ENCODE peak calls at places on chromosomes 12 and 14, in six cellular contexts. One of them, this sample, is unnamed.

GRCh38 chr14:97604731-97605130 is 807.5 kb downstream of the VRK1 start:
- DNase-seq in GM13976: no peak
- DNase-seq in astrocyte: no peak
- DNase-seq in PC-9: no peak
- DNase-seq in neural progenitor cell: no peak
- DNase-seq in uterus: no peak
- DNase-seq in this sample: no peak

GRCh38 chr12:121240484-121241202 is 30.7 kb downstream of the P2RX4 start:
- DNase-seq in GM13976: peak; percentile 67
- DNase-seq in astrocyte: no peak
- DNase-seq in PC-9: no peak
- DNase-seq in neural progenitor cell: peak; percentile 49
- DNase-seq in uterus: peak; percentile 93
- DNase-seq in this sample: no peak

GRCh38 chr14:91843437-91843836 is 23.9 kb downstream of the TC2N start:
- DNase-seq in GM13976: peak; percentile 35
- DNase-seq in astrocyte: no peak
- DNase-seq in PC-9: no peak
- DNase-seq in neural progenitor cell: no peak
- DNase-seq in uterus: no peak
- DNase-seq in this sample: no peak

GRCh38 chr14:82345149-82345548 is 811.5 kb upstream of the SEL1L start:
- DNase-seq in GM13976: no peak
- DNase-seq in astrocyte: no peak
- DNase-seq in PC-9: no peak
- DNase-seq in neural progenitor cell: no peak
- DNase-seq in uterus: no peak
- DNase-seq in this sample: no peak

GRCh38 chr12:1326258-1326657 is 268.1 kb downstream of the FBXL14 start:
- DNase-seq in GM13976: no peak
- DNase-seq in astrocyte: no peak
- DNase-seq in PC-9: no peak
- DNase-seq in neural progenitor cell: no peak
- DNase-seq in uterus: no peak
- DNase-seq in this sample: no peak

GRCh38 chr12:45464699-45465098 is 248.8 kb downstream of the ANO6 start:
- DNase-seq in GM13976: no peak
- DNase-seq in astrocyte: no peak
- DNase-seq in PC-9: no peak
- DNase-seq in neural progenitor cell: peak; percentile 32
- DNase-seq in uterus: no peak
- DNase-seq in this sample: peak; percentile 15

GRCh38 chr12:3175238-3175637 is 98.1 kb downstream of the TSPAN9 start:
- DNase-seq in GM13976: no peak
- DNase-seq in astrocyte: no peak
- DNase-seq in PC-9: no peak
- DNase-seq in neural progenitor cell: no peak
- DNase-seq in uterus: no peak
- DNase-seq in this sample: no peak

GRCh38 chr12:46292754-46293402 is 24.0 kb upstream of the SLC38A1 start:
- DNase-seq in GM13976: no peak
- DNase-seq in astrocyte: no peak
- DNase-seq in PC-9: no peak
- DNase-seq in neural progenitor cell: no peak
- DNase-seq in uterus: no peak
- DNase-seq in this sample: no peak

GRCh38 chr12:117155278-117156060 is 34.8 kb downstream of the FBXO21 start:
- DNase-seq in GM13976: peak; percentile 90
- DNase-seq in astrocyte: peak; percentile 16
- DNase-seq in PC-9: peak; percentile 74
- DNase-seq in neural progenitor cell: peak; percentile 92
- DNase-seq in uterus: no peak
- DNase-seq in this sample: peak; percentile 92

GRCh38 chr12:50234347-50234746 is 49.0 kb downstream of the LIMA1 start:
- DNase-seq in GM13976: no peak
- DNase-seq in astrocyte: no peak
- DNase-seq in PC-9: peak; percentile 68
- DNase-seq in neural progenitor cell: no peak
- DNase-seq in uterus: no peak
- DNase-seq in this sample: peak; percentile 30

GRCh38 chr14:23308721-23309445 is 2.2 kb downstream of the BCL2L2 start:
- DNase-seq in GM13976: no peak
- DNase-seq in astrocyte: no peak
- DNase-seq in PC-9: no peak
- DNase-seq in neural progenitor cell: no peak
- DNase-seq in uterus: no peak
- DNase-seq in this sample: no peak

GRCh38 chr14:23306412-23307145 is at the start of gene BCL2L2:
- DNase-seq in GM13976: peak; percentile 90
- DNase-seq in astrocyte: peak; percentile 78
- DNase-seq in PC-9: peak; percentile 71
- DNase-seq in neural progenitor cell: peak; percentile 96
- DNase-seq in uterus: peak; percentile 94
- DNase-seq in this sample: peak; percentile 87

GRCh38 chr14:23307146-23307447 is 464 bp downstream of the BCL2L2 start:
- DNase-seq in GM13976: no peak
- DNase-seq in astrocyte: no peak
- DNase-seq in PC-9: no peak
- DNase-seq in neural progenitor cell: no peak
- DNase-seq in uterus: no peak
- DNase-seq in this sample: no peak

GRCh38 chr14:23307687-23308644 is 1.3 kb downstream of the BCL2L2 start:
- DNase-seq in GM13976: no peak
- DNase-seq in astrocyte: peak; percentile 51
- DNase-seq in PC-9: no peak
- DNase-seq in neural progenitor cell: no peak
- DNase-seq in uterus: no peak
- DNase-seq in this sample: no peak

GRCh38 chr14:23306113-23306411 is 571 bp upstream of the BCL2L2 start:
- DNase-seq in GM13976: no peak
- DNase-seq in astrocyte: no peak
- DNase-seq in PC-9: no peak
- DNase-seq in neural progenitor cell: no peak
- DNase-seq in uterus: no peak
- DNase-seq in this sample: no peak
- TF ChIP-seq CTCF in GM13976: no peak
- TF ChIP-seq CTCF in astrocyte: no peak
- TF ChIP-seq CTCF in PC-9: no peak
- TF ChIP-seq CTCF in neural progenitor cell: no peak
- TF ChIP-seq CTCF in uterus: no peak
- TF ChIP-seq CTCF in this sample: no peak

GRCh38 chr12:49020441-49020840 is 1.9 kb upstream of the PRKAG1 start:
- DNase-seq in GM13976: peak; percentile 29
- DNase-seq in astrocyte: no peak
- DNase-seq in PC-9: no peak
- DNase-seq in neural progenitor cell: no peak
- DNase-seq in uterus: peak; percentile 20
- DNase-seq in this sample: no peak

GRCh38 chr12:49021292-49021915 is 2.8 kb upstream of the PRKAG1 start:
- DNase-seq in GM13976: peak; percentile 22
- DNase-seq in astrocyte: no peak
- DNase-seq in PC-9: no peak
- DNase-seq in neural progenitor cell: no peak
- DNase-seq in uterus: no peak
- DNase-seq in this sample: no peak

GRCh38 chr12:49018282-49019119 is at the start of gene PRKAG1:
- DNase-seq in GM13976: peak; percentile 99
- DNase-seq in astrocyte: peak; percentile 91
- DNase-seq in PC-9: peak; percentile 87
- DNase-seq in neural progenitor cell: peak; percentile 99
- DNase-seq in uterus: peak; percentile 94
- DNase-seq in this sample: peak; percentile 92

GRCh38 chr12:49019120-49019430 is 499 bp upstream of the PRKAG1 start:
- DNase-seq in GM13976: no peak
- DNase-seq in astrocyte: no peak
- DNase-seq in PC-9: no peak
- DNase-seq in neural progenitor cell: no peak
- DNase-seq in uterus: no peak
- DNase-seq in this sample: no peak

GRCh38 chr12:49019435-49020317 is 1.1 kb upstream of the PRKAG1 start:
- DNase-seq in GM13976: peak; percentile 79
- DNase-seq in astrocyte: no peak
- DNase-seq in PC-9: no peak
- DNase-seq in neural progenitor cell: peak; percentile 38
- DNase-seq in uterus: peak; percentile 22
- DNase-seq in this sample: peak; percentile 46
- TF ChIP-seq CTCF in GM13976: peak; percentile 43
- TF ChIP-seq CTCF in astrocyte: no peak
- TF ChIP-seq CTCF in PC-9: peak; percentile 52
- TF ChIP-seq CTCF in neural progenitor cell: peak; percentile 46
- TF ChIP-seq CTCF in uterus: no peak
- TF ChIP-seq CTCF in this sample: peak; percentile 14

DNA sequence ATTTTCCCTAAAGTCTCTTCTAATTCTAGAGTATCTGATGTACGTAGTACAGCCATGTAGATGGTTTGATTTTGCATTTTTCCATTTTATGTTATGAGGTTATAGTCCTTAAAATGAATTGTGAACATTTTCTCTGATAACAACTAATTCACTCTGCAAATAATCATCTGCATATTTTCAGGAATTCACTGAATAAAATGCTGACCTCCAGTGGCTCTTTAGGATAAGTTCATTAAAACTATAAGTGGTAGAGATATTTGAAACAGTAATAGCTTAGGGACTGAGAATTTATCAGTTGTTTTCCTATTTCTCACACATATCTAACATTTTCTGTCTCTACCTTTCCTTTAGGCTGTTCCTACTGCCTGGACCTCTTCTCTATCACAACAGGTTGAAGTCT is 4.4 kb downstream of the MSRB3 start:
- DNase-seq in GM13976: no peak
- DNase-seq in astrocyte: no peak
- DNase-seq in PC-9: no peak
- DNase-seq in neural progenitor cell: no peak
- DNase-seq in uterus: no peak
- DNase-seq in this sample: no peak
- TF ChIP-seq CTCF in GM13976: no peak
- TF ChIP-seq CTCF in astrocyte: no peak
- TF ChIP-seq CTCF in PC-9: no peak
- TF ChIP-seq CTCF in neural progenitor cell: no peak
- TF ChIP-seq CTCF in uterus: no peak
- TF ChIP-seq CTCF in this sample: no peak

GRCh38 chr12:95336387-95337067 is 118.9 kb downstream of the VEZT start:
- DNase-seq in GM13976: no peak
- DNase-seq in astrocyte: peak; percentile 73
- DNase-seq in PC-9: peak; percentile 61
- DNase-seq in neural progenitor cell: peak; percentile 86
- DNase-seq in uterus: peak; percentile 83
- DNase-seq in this sample: peak; percentile 85
- TF ChIP-seq CTCF in GM13976: no peak
- TF ChIP-seq CTCF in astrocyte: peak; percentile 98
- TF ChIP-seq CTCF in PC-9: peak; percentile 68
- TF ChIP-seq CTCF in neural progenitor cell: peak; percentile 79
- TF ChIP-seq CTCF in uterus: peak; percentile 77
- TF ChIP-seq CTCF in this sample: peak; percentile 84

GRCh38 chr12:54279632-54280400 is at the start of gene CBX5:
- DNase-seq in GM13976: peak; percentile 94
- DNase-seq in astrocyte: peak; percentile 100
- DNase-seq in PC-9: peak; percentile 100
- DNase-seq in neural progenitor cell: peak; percentile 100
- DNase-seq in uterus: peak; percentile 99
- DNase-seq in this sample: peak; percentile 99
- TF ChIP-seq CTCF in GM13976: no peak
- TF ChIP-seq CTCF in astrocyte: no peak
- TF ChIP-seq CTCF in PC-9: no peak
- TF ChIP-seq CTCF in neural progenitor cell: no peak
- TF ChIP-seq CTCF in uterus: no peak
- TF ChIP-seq CTCF in this sample: no peak

GRCh38 chr14:93936245-93936644 is 9.1 kb downstream of the FAM181A start:
- DNase-seq in GM13976: peak; percentile 47
- DNase-seq in astrocyte: no peak
- DNase-seq in PC-9: peak; percentile 39
- DNase-seq in neural progenitor cell: peak; percentile 83
- DNase-seq in uterus: no peak
- DNase-seq in this sample: peak; percentile 43
- TF ChIP-seq CTCF in GM13976: peak; percentile 22
- TF ChIP-seq CTCF in astrocyte: peak; percentile 50
- TF ChIP-seq CTCF in PC-9: peak; percentile 70
- TF ChIP-seq CTCF in neural progenitor cell: peak; percentile 77
- TF ChIP-seq CTCF in uterus: no peak
- TF ChIP-seq CTCF in this sample: peak; percentile 52

GRCh38 chr14:106848330-106849121 is 1322.1 kb downstream of the TMEM121 start:
- DNase-seq in GM13976: peak; percentile 27
- DNase-seq in astrocyte: no peak
- DNase-seq in PC-9: peak; percentile 67
- DNase-seq in neural progenitor cell: no peak
- DNase-seq in uterus: peak; percentile 31
- DNase-seq in this sample: peak; percentile 68
- TF ChIP-seq CTCF in GM13976: peak; percentile 40
- TF ChIP-seq CTCF in astrocyte: no peak
- TF ChIP-seq CTCF in PC-9: no peak
- TF ChIP-seq CTCF in neural progenitor cell: no peak
- TF ChIP-seq CTCF in uterus: no peak
- TF ChIP-seq CTCF in this sample: peak; percentile 38

DNA sequence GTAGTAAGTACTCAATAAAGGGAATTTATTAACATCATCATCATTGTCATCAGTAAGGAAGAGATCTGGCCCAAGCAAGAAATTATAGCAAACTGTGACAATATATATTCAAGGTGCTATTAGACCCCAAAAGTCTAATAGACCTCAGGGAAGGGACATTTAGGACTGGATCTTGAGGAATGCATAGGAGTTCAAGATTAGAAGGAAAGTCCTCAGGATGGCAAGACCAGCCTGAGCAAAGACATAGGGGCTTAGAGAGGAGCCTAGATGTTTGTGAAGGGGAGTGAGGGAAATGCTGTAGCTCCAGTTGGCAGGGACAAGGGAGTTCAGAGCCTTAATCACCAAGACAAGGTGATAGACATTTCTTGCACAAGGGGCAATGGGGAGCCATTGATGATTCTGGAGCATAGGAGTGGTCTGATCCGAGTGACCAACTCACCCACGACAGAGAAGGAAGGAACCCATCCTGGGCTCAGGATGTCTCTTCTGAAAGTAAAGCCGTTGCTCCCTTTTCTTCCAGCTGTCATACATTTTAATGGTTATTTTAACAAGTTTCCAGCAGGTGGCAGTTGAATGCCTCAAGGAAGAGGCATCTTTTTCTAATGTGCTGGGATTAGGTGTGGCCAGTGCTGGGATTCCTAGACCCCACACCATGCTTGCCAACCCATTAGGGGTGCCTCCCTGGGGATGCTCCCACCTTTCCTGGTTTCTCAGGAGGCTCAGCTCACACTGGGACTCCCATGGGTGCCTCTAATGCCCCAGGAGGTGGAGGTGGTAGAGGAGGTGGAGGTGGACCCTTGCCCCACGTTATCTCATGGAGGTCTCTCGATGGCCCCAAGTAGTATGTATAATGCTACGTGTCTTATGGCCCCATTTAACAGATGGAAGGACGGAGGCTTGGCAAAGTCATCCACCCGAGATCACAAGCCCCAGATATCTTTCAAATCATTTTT is 37.8 kb downstream of the PHETA1 start:
- DNase-seq in GM13976: peak; percentile 62
- DNase-seq in astrocyte: peak; percentile 29
- DNase-seq in PC-9: no peak
- DNase-seq in neural progenitor cell: peak; percentile 74
- DNase-seq in uterus: no peak
- DNase-seq in this sample: peak; percentile 33
- TF ChIP-seq CTCF in GM13976: no peak
- TF ChIP-seq CTCF in astrocyte: peak; percentile 49
- TF ChIP-seq CTCF in PC-9: peak; percentile 47
- TF ChIP-seq CTCF in neural progenitor cell: peak; percentile 55
- TF ChIP-seq CTCF in uterus: no peak
- TF ChIP-seq CTCF in this sample: peak; percentile 55

This sample was measured in Calu3.